ENCODE peak calls at places on chromosomes 12 and 14, in seven cellular contexts. A is tibial nerve, C is ovary, Q is suprapubic skin, Y is heart left ventricle, R is body of pancreas, V is A549. E is an unnamed sample.

GRCh38 chr12:3964404-3964803 is 91.2 kb upstream of the PARP11 start:
- DNase-seq in A (no peak), R (peak), Q (no peak), C (no peak), V (peak), Y (no peak), E (peak)

GRCh38 chr12:110102255-110102654 is 21.9 kb upstream of the IFT81 start:
- DNase-seq in Q (no peak), R (no peak), V (peak), Y (no peak), C (no peak), A (no peak), E (no peak)

GRCh38 chr14:21023817-21024667 is 819 bp downstream of the NDRG2 start:
- DNase-seq in R (no peak), A (no peak), Y (no peak), Q (peak), C (no peak), V (no peak), E (no peak)

GRCh38 chr12:32135967-32136366 is 29.3 kb downstream of the BICD1 start:
- DNase-seq in R (no peak), V (no peak), Y (no peak), C (no peak), A (no peak), Q (no peak), E (no peak)

GRCh38 chr12:52418576-52419110 is 12.5 kb upstream of the KRT82 start:
- DNase-seq in Q (no peak), V (no peak), C (no peak), R (no peak), A (no peak), Y (no peak), E (no peak)

GRCh38 chr14:69674546-69675245 is 63.3 kb downstream of the SUSD6 start:
- DNase-seq in Y (no peak), A (no peak), R (no peak), C (no peak), V (no peak), Q (no peak), E (no peak)

GRCh38 chr14:86739761-86740160 is 1209.8 kb downstream of the FLRT2 start:
- DNase-seq in V (no peak), R (no peak), Q (no peak), A (no peak), C (no peak), Y (no peak), E (no peak)

GRCh38 chr12:105336411-105336810 is 5.9 kb downstream of the C12orf75 start:
- DNase-seq in Y (no peak), V (no peak), Q (no peak), R (no peak), A (no peak), C (no peak), E (no peak)

GRCh38 chr12:51855586-51856428 is 7.3 kb upstream of the FIGNL2 start:
- DNase-seq in Q (no peak), Y (peak), R (no peak), A (peak), V (no peak), C (no peak), E (no peak)

GRCh38 chr12:93020225-93020997 is 91.3 kb upstream of the EEA1 start:
- DNase-seq in Y (no peak), Q (no peak), C (no peak), V (no peak), R (peak), A (no peak), E (no peak)

GRCh38 chr12:10388611-10389010 is 1.2 kb downstream of the KLRK1 start:
- DNase-seq in Y (no peak), Q (no peak), R (no peak), C (no peak), V (no peak), A (no peak), E (no peak)

GRCh38 chr12:68497702-68498101 is 113.0 kb upstream of the RAP1B start:
- DNase-seq in A (no peak), Q (no peak), C (no peak), R (no peak), Y (no peak), V (peak), E (no peak)

GRCh38 chr12:47782372-47782770 is 9.3 kb downstream of the SLC48A1 start:
- DNase-seq in Y (no peak), A (no peak), V (no peak), R (no peak), Q (no peak), C (no peak), E (no peak)

GRCh38 chr14:55297611-55298323 is 26.5 kb downstream of the FBXO34 start:
- DNase-seq in Q (no peak), Y (no peak), R (peak), C (no peak), V (peak), A (no peak), E (no peak)

GRCh38 chr12:105226219-105226618 is 9.8 kb downstream of the APPL2 start:
- DNase-seq in Y (peak), V (no peak), A (peak), R (peak), C (peak), Q (no peak), E (peak)

GRCh38 chr12:30739020-30739419 is 15.7 kb downstream of the CAPRIN2 start:
- DNase-seq in Q (no peak), V (no peak), Y (no peak), R (no peak), A (no peak), C (no peak), E (no peak)

GRCh38 chr12:14614704-14615121 is 47.0 kb upstream of the PLBD1 start:
- DNase-seq in Y (no peak), C (no peak), V (no peak), Q (no peak), A (no peak), R (no peak), E (no peak)

GRCh38 chr14:90740946-90741681 is 75.1 kb downstream of the TTC7B start:
- DNase-seq in Y (no peak), A (no peak), C (no peak), R (no peak), V (no peak), Q (no peak), E (no peak)

GRCh38 chr12:106081606-106082005 is 57.1 kb downstream of the NUAK1 start:
- DNase-seq in R (no peak), C (no peak), Y (no peak), Q (no peak), A (no peak), V (no peak), E (peak)

GRCh38 chr14:45793081-45793480 is 540.1 kb upstream of the MIS18BP1 start:
- DNase-seq in A (no peak), Y (no peak), R (no peak), Q (no peak), C (no peak), V (no peak), E (no peak)

GRCh38 chr14:50383618-50384225 is 13.0 kb downstream of the CDKL1 start:
- DNase-seq in R (no peak), C (no peak), A (no peak), Q (no peak), V (no peak), Y (no peak), E (no peak)

GRCh38 chr14:54003064-54003463 is 46.4 kb upstream of the BMP4 start:
- DNase-seq in A (no peak), Y (no peak), C (no peak), V (no peak), R (no peak), Q (no peak), E (no peak)

GRCh38 chr12:115078334-115078733 is 394.4 kb upstream of the TBX3 start:
- DNase-seq in Q (no peak), A (no peak), V (no peak), C (no peak), R (no peak), Y (no peak), E (no peak)

GRCh38 chr12:64506955-64507354 is 55.0 kb downstream of the TBK1 start:
- DNase-seq in Q (no peak), Y (no peak), R (no peak), C (no peak), V (no peak), A (no peak), E (no peak)

GRCh38 chr12:46084666-46085631 is 94.6 kb upstream of the SCAF11 start:
- DNase-seq in A (no peak), V (no peak), Q (no peak), C (no peak), Y (no peak), R (no peak), E (no peak)

GRCh38 chr12:50634379-50634778 is 129.5 kb upstream of the ATF1 start:
- DNase-seq in R (no peak), V (no peak), C (no peak), Q (no peak), A (no peak), Y (no peak), E (no peak)

GRCh38 chr12:18502422-18502821 is 235.4 kb downstream of the PLCZ1 start:
- DNase-seq in Q (no peak), A (no peak), Y (no peak), R (no peak), V (no peak), C (no peak), E (no peak)

GRCh38 chr14:82710257-82710841 is 1176.7 kb upstream of the SEL1L start:
- DNase-seq in R (peak), Q (no peak), V (peak), C (peak), A (no peak), Y (peak), E (peak)

GRCh38 chr12:84689638-84690037 is 223.0 kb downstream of the SLC6A15 start:
- DNase-seq in A (no peak), C (no peak), Q (no peak), V (no peak), R (no peak), Y (no peak), E (no peak)

GRCh38 chr12:121223283-121223946 is 13.5 kb downstream of the P2RX4 start:
- DNase-seq in Y (no peak), Q (no peak), R (peak), C (no peak), A (no peak), V (peak), E (no peak)

GRCh38 chr12:132003846-132004245 is 54.1 kb downstream of the EP400 start:
- DNase-seq in Y (no peak), A (no peak), V (no peak), Q (no peak), R (no peak), C (no peak), E (no peak)

GRCh38 chr14:99596071-99596627 is 7.9 kb downstream of the CCDC85C start:
- DNase-seq in Q (no peak), Y (no peak), V (peak), A (no peak), C (no peak), R (peak), E (no peak)

GRCh38 chr12:89975578-89975977 is 266.9 kb upstream of the ATP2B1 start:
- DNase-seq in Q (no peak), Y (no peak), V (no peak), C (no peak), R (no peak), A (no peak), E (no peak)

GRCh38 chr12:70484464-70484863 is 118.4 kb downstream of the KCNMB4 start:
- DNase-seq in Q (no peak), Y (no peak), A (no peak), V (no peak), R (no peak), C (no peak), E (no peak)

GRCh38 chr14:97641827-97642226 is 844.6 kb downstream of the VRK1 start:
- DNase-seq in R (no peak), Q (peak), Y (no peak), V (no peak), A (no peak), C (no peak), E (peak)

GRCh38 chr14:58427289-58428010 is at the start of the genes KIAA0586 and TIMM9:
- DNase-seq in Y (peak), Q (peak), C (peak), V (peak), R (peak), A (peak), E (peak)
- TF ChIP-seq POLR2A in Y (peak), Q (peak), C (peak), V (peak), R (peak), A (peak), E (peak)

DNA sequence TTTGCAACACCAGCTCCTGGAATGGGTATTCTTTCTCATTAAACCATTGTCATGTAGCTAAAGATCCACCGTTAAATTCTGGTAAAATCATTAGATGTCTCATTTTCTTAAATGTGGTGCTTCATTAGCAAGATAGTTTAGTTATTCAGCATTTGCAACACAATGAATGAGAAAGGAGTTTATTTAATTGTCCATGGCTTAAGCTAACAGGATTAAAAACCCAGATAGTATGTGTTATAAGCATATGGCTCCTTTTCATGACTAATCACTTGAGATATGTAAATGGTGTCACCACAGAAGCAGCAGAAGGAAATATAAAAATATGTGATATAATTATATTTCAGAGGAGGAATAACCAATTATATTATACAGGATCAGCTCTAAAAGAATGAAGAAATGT is 155.9 kb upstream of the ARHGAP5 start:
- DNase-seq in A (no peak), V (no peak), C (no peak), Q (no peak), R (no peak), Y (no peak), E (no peak)
- TF ChIP-seq CTCF in A (no peak), V (no peak), C (no peak), Q (no peak), R (no peak), Y (no peak), E (no peak)

GRCh38 chr14:77040059-77040308 is 11.5 kb upstream of the IRF2BPL start:
- DNase-seq in Q (no peak), Y (no peak), R (no peak), C (no peak), V (no peak), A (no peak), E (no peak)
- TF ChIP-seq POLR2A in Q (no peak), Y (peak), R (peak), C (peak), V (no peak), A (no peak), E (no peak)

GRCh38 chr12:6827982-6828670 is at the start of gene P3H3:
- DNase-seq in Q (no peak), A (no peak), C (peak), R (no peak), V (peak), Y (no peak), E (no peak)
- TF ChIP-seq CTCF in Q (no peak), A (peak), C (no peak), R (no peak), V (peak), Y (no peak), E (no peak)